ENCODE peak calls at places on chromosomes 7 and 10, in ten cellular contexts. H, I, W, A, K, Q, S, C, J and T are unnamed samples. For H3K4me1, the result is how much of the 10 kb centered on the place peaks cover.

GRCh38 chr10:129231821-129232220 is 235.2 kb upstream of the MGMT start:
- DNase-seq in H (no peak), I (no peak), W (no peak), A (no peak), K (no peak), Q (no peak), S (no peak), C (no peak), J (no peak), T (no peak)

GRCh38 chr7:91239171-91239604 is 25.0 kb upstream of the FZD1 start:
- DNase-seq in H (peak), I (no peak), W (no peak), A (no peak), K (no peak), Q (peak), S (no peak), C (no peak), J (no peak), T (no peak)

GRCh38 chr10:116594525-116595035 is 3.8 kb downstream of the PNLIPRP1 start:
- DNase-seq in H (no peak), I (no peak), W (no peak), A (no peak), K (no peak), Q (no peak), S (no peak), C (no peak), J (no peak), T (no peak)

GRCh38 chr10:51907342-51907741 is 207.9 kb upstream of the CSTF2T start:
- DNase-seq in H (no peak), I (no peak), W (no peak), A (no peak), K (no peak), Q (peak), S (no peak), C (no peak), J (no peak), T (no peak)

GRCh38 chr10:25758041-25758457 is 176.0 kb upstream of the MYO3A start:
- DNase-seq in H (no peak), I (peak), W (no peak), A (no peak), K (no peak), Q (peak), S (no peak), C (no peak), J (no peak), T (peak)

GRCh38 chr10:84211566-84211965 is 13.8 kb downstream of the LRIT2 start:
- DNase-seq in H (no peak), I (no peak), W (no peak), A (no peak), K (no peak), Q (no peak), S (no peak), C (no peak), J (no peak), T (no peak)

GRCh38 chr10:70541738-70542564 is 60.6 kb downstream of the PRF1 start:
- DNase-seq in H (no peak), I (no peak), W (no peak), A (no peak), K (no peak), Q (no peak), S (no peak), C (no peak), J (no peak), T (no peak)

GRCh38 chr7:92461027-92462003 is 14.0 kb downstream of the GATAD1 start:
- DNase-seq in H (no peak), I (peak), W (no peak), A (no peak), K (no peak), Q (peak), S (no peak), C (peak), J (no peak), T (peak)

GRCh38 chr7:99392659-99393362 is 15.6 kb downstream of the PDAP1 start:
- DNase-seq in H (peak), I (no peak), W (peak), A (peak), K (peak), Q (peak), S (peak), C (no peak), J (peak), T (no peak)

GRCh38 chr10:3330687-3331086 is 158.1 kb upstream of the PITRM1 start:
- DNase-seq in H (peak), I (no peak), W (no peak), A (no peak), K (no peak), Q (peak), S (no peak), C (no peak), J (no peak), T (no peak)

GRCh38 chr10:121532465-121532864 is 65.8 kb downstream of the FGFR2 start:
- DNase-seq in H (no peak), I (no peak), W (no peak), A (no peak), K (no peak), Q (no peak), S (no peak), C (no peak), J (no peak), T (no peak)

GRCh38 chr7:104982308-104982755 is 31.7 kb upstream of the KMT2E start:
- DNase-seq in H (peak), I (no peak), W (no peak), A (no peak), K (no peak), Q (peak), S (no peak), C (no peak), J (no peak), T (no peak)

GRCh38 chr7:127997226-127997922 is 33.9 kb downstream of the LRRC4 start:
- DNase-seq in H (no peak), I (no peak), W (no peak), A (no peak), K (no peak), Q (peak), S (no peak), C (no peak), J (no peak), T (no peak)

GRCh38 chr7:44280993-44281721 is 44.2 kb downstream of the CAMK2B start:
- DNase-seq in H (no peak), I (no peak), W (no peak), A (peak), K (no peak), Q (no peak), S (peak), C (no peak), J (peak), T (no peak)

GRCh38 chr7:6271091-6271658 is 1.2 kb downstream of the CYTH3 start:
- DNase-seq in H (peak), I (no peak), W (no peak), A (peak), K (peak), Q (peak), S (peak), C (no peak), J (peak), T (peak)

GRCh38 chr10:104333728-104334373 is 4.4 kb downstream of the ITPRIP start:
- DNase-seq in H (no peak), I (no peak), W (no peak), A (peak), K (no peak), Q (no peak), S (peak), C (no peak), J (no peak), T (no peak)

GRCh38 chr10:81866753-81867152 is 8.2 kb upstream of the NRG3 start:
- DNase-seq in H (no peak), I (no peak), W (no peak), A (no peak), K (no peak), Q (no peak), S (no peak), C (no peak), J (no peak), T (no peak)

GRCh38 chr10:71084061-71084817 is 128.1 kb upstream of the UNC5B start:
- DNase-seq in H (no peak), I (no peak), W (no peak), A (peak), K (no peak), Q (no peak), S (no peak), C (no peak), J (no peak), T (no peak)

GRCh38 chr7:108093903-108094302 is 36.3 kb downstream of the LAMB4 start:
- DNase-seq in H (no peak), I (no peak), W (no peak), A (no peak), K (no peak), Q (peak), S (no peak), C (no peak), J (no peak), T (no peak)

GRCh38 chr7:51545131-51545530 is 228.5 kb upstream of the COBL start:
- DNase-seq in H (no peak), I (no peak), W (no peak), A (no peak), K (no peak), Q (no peak), S (no peak), C (no peak), J (no peak), T (no peak)

GRCh38 chr10:78318305-78318704 is 284.6 kb downstream of the RPS24 start:
- DNase-seq in H (no peak), I (no peak), W (no peak), A (peak), K (no peak), Q (no peak), S (peak), C (no peak), J (no peak), T (no peak)

GRCh38 chr7:115850774-115851173 is 179.8 kb downstream of the TFEC start:
- DNase-seq in H (no peak), I (no peak), W (no peak), A (no peak), K (no peak), Q (no peak), S (no peak), C (no peak), J (no peak), T (no peak)

GRCh38 chr10:77081411-77082010 is 556.1 kb downstream of the KCNMA1 start:
- DNase-seq in H (no peak), I (no peak), W (peak), A (no peak), K (no peak), Q (no peak), S (no peak), C (no peak), J (no peak), T (peak)

GRCh38 chr10:83301732-83302131 is 837.6 kb upstream of the GHITM start:
- DNase-seq in H (no peak), I (no peak), W (no peak), A (no peak), K (no peak), Q (no peak), S (no peak), C (no peak), J (no peak), T (no peak)

GRCh38 chr7:137160236-137160635 is 183.3 kb downstream of the PTN start:
- DNase-seq in H (no peak), I (no peak), W (no peak), A (no peak), K (no peak), Q (peak), S (no peak), C (no peak), J (no peak), T (no peak)

GRCh38 chr7:155007947-155008346 is 5.0 kb upstream of the PAXIP1 start:
- DNase-seq in H (no peak), I (peak), W (no peak), A (no peak), K (no peak), Q (no peak), S (no peak), C (peak), J (no peak), T (peak)

GRCh38 chr10:87589653-87590052 is 70.0 kb upstream of the PAPSS2 start:
- DNase-seq in H (no peak), I (no peak), W (no peak), A (no peak), K (no peak), Q (peak), S (no peak), C (no peak), J (no peak), T (no peak)

GRCh38 chr7:128829391-128830166 is 627 bp upstream of the FLNC start:
- DNase-seq in H (no peak), I (no peak), W (no peak), A (peak), K (no peak), Q (peak), S (peak), C (peak), J (peak), T (no peak)

GRCh38 chr7:151665363-151665762 is 145.7 kb upstream of the RHEB start:
- DNase-seq in H (peak), I (no peak), W (no peak), A (peak), K (no peak), Q (peak), S (peak), C (no peak), J (peak), T (no peak)

GRCh38 chr7:151663382-151664100 is 143.8 kb upstream of the RHEB start:
- DNase-seq in H (no peak), I (no peak), W (no peak), A (no peak), K (no peak), Q (no peak), S (no peak), C (no peak), J (no peak), T (no peak)

GRCh38 chr7:151666886-151667285 is 147.2 kb upstream of the RHEB start:
- DNase-seq in H (no peak), I (no peak), W (no peak), A (no peak), K (no peak), Q (no peak), S (no peak), C (no peak), J (no peak), T (no peak)

GRCh38 chr7:151662291-151662690 is 142.6 kb upstream of the RHEB start:
- DNase-seq in H (no peak), I (no peak), W (no peak), A (no peak), K (no peak), Q (no peak), S (no peak), C (no peak), J (no peak), T (no peak)

GRCh38 chr7:151664268-151664667 is 144.6 kb upstream of the RHEB start:
- DNase-seq in H (no peak), I (no peak), W (no peak), A (no peak), K (no peak), Q (no peak), S (no peak), C (no peak), J (no peak), T (no peak)
- H3K4me1 ChIP-seq in H (under half), I (under half), W (under half), A (under half), K (under half), Q (under half), S (under half), C (under half), J (under half), T (under half)

DNA sequence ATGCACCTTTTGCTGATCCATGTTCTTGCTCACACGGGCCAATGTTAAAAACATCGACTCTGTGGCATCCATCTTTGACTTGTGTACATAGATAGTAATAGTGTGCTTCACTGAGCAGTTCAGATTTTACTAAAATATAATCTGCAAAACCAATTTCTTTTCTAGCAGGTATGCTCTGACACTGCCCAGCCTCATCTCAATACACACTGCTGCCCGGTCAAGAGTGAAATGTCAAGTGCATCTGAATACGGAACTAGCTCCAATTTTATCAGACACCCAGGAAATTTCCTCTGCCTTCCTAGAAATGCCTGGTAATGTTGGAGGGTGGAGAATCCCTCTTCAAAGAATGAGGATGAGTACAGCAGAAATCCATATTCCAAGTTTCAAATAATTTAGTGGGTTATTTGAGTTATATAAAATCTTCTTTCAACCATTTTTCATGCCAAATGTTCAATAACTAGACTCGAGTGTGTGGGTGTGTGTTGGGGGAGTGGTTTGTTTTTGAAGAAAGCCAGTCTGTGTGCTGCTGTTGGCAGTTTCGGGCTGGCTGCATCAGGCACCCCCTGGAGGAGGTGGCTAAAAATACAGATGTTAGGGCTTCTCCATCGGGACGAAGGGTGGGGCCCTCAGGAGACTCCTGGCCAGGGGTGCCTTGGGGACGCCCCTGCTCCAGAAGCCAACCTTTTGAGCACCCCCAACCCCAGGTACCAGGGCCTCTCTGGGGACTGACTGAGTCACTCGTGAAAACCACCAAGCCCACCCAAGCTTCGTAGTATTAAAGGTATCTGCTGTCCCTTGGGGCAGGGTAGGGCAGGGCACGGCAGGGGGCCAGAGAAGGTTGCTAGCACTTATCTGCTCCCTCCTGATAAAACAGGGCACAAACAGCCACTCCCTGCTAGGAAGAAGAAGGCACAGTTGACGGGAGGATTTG is 15.4 kb downstream of the CTBP2 start:
- DNase-seq in H (no peak), I (peak), W (no peak), A (no peak), K (no peak), Q (peak), S (no peak), C (no peak), J (no peak), T (no peak)
- H3K4me1 ChIP-seq in H (half or more), I (under half), W (under half), A (under half), K (under half), Q (under half), S (under half), C (half or more), J (under half), T (under half)

GRCh38 chr10:79403441-79404230 is 41.8 kb downstream of the ZCCHC24 start:
- DNase-seq in H (no peak), I (no peak), W (no peak), A (peak), K (no peak), Q (peak), S (peak), C (no peak), J (peak), T (no peak)
- H3K4me1 ChIP-seq in H (under half), I (under half), W (under half), A (half or more), K (under half), Q (half or more), S (half or more), C (under half), J (half or more), T (under half)

GRCh38 chr10:11175823-11176243 is 158.2 kb downstream of the CELF2 start:
- DNase-seq in H (peak), I (no peak), W (no peak), A (no peak), K (no peak), Q (no peak), S (no peak), C (no peak), J (no peak), T (no peak)

GRCh38 chr10:11170993-11171416 is 153.3 kb downstream of the CELF2 start:
- DNase-seq in H (no peak), I (no peak), W (no peak), A (no peak), K (no peak), Q (no peak), S (no peak), C (no peak), J (no peak), T (no peak)

GRCh38 chr10:11176746-11177145 is 159.1 kb downstream of the CELF2 start:
- DNase-seq in H (no peak), I (no peak), W (no peak), A (no peak), K (no peak), Q (no peak), S (no peak), C (no peak), J (no peak), T (no peak)

GRCh38 chr10:11171452-11171851 is 153.8 kb downstream of the CELF2 start:
- DNase-seq in H (no peak), I (no peak), W (no peak), A (no peak), K (no peak), Q (no peak), S (no peak), C (no peak), J (no peak), T (no peak)

DNA sequence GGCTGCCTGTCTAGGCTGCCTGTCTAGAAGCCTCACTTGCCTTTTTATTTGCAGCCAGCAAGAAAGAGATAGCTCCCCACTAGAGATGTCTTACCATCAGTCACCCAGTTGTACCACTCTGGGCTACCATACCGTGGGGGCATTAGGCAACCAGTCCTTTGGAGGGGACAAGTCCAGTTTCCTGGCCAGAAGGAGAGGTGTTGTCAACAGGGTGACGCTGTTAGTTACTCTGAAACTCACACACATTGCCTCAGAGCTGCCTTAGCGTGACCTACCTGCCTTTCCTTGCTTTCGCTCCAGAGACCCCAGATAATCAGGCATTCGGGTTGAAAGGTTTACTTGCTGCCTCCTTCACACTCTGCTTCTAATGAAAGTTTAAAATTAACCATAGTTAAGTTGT is 155.4 kb downstream of the CELF2 start:
- DNase-seq in H (no peak), I (no peak), W (no peak), A (no peak), K (no peak), Q (no peak), S (no peak), C (no peak), J (no peak), T (no peak)
- H3K4me1 ChIP-seq in H (half or more), I (under half), W (under half), A (under half), K (half or more), Q (under half), S (under half), C (under half), J (under half), T (under half)

GRCh38 chr7:150381096-150381495 is 2.0 kb downstream of the ZNF775 start:
- DNase-seq in H (no peak), I (no peak), W (no peak), A (no peak), K (no peak), Q (no peak), S (no peak), C (no peak), J (no peak), T (no peak)
- H3K4me1 ChIP-seq in H (half or more), I (under half), W (under half), A (under half), K (under half), Q (under half), S (under half), C (half or more), J (under half), T (under half)

GRCh38 chr10:93436577-93436976 is 45.6 kb downstream of the MYOF start:
- DNase-seq in H (peak), I (no peak), W (no peak), A (peak), K (no peak), Q (peak), S (peak), C (no peak), J (peak), T (peak)

GRCh38 chr10:93435621-93436385 is 46.3 kb downstream of the MYOF start:
- DNase-seq in H (no peak), I (no peak), W (no peak), A (no peak), K (no peak), Q (peak), S (no peak), C (no peak), J (no peak), T (peak)

GRCh38 chr10:93438796-93439253 is 43.3 kb downstream of the MYOF start:
- DNase-seq in H (no peak), I (peak), W (no peak), A (no peak), K (no peak), Q (peak), S (peak), C (no peak), J (peak), T (no peak)

GRCh38 chr10:93437946-93438795 is 44.0 kb downstream of the MYOF start:
- DNase-seq in H (no peak), I (no peak), W (no peak), A (no peak), K (no peak), Q (peak), S (peak), C (no peak), J (peak), T (no peak)

GRCh38 chr10:93437000-93437945 is 44.9 kb downstream of the MYOF start:
- DNase-seq in H (peak), I (peak), W (no peak), A (peak), K (no peak), Q (peak), S (peak), C (peak), J (peak), T (peak)
- H3K4me1 ChIP-seq in H (half or more), I (half or more), W (under half), A (under half), K (under half), Q (half or more), S (under half), C (half or more), J (under half), T (half or more)

GRCh38 chr10:96832721-96833219 is 672 bp downstream of the LCOR start:
- DNase-seq in H (peak), I (peak), W (no peak), A (peak), K (peak), Q (peak), S (peak), C (no peak), J (peak), T (peak)

GRCh38 chr10:96834121-96834520 is 2.0 kb downstream of the LCOR start:
- DNase-seq in H (no peak), I (no peak), W (no peak), A (no peak), K (no peak), Q (peak), S (no peak), C (no peak), J (no peak), T (no peak)

GRCh38 chr10:96838529-96838928 is 6.4 kb downstream of the LCOR start:
- DNase-seq in H (no peak), I (no peak), W (no peak), A (no peak), K (no peak), Q (no peak), S (no peak), C (no peak), J (no peak), T (no peak)

GRCh38 chr10:96833220-96834001 is 1.3 kb downstream of the LCOR start:
- DNase-seq in H (no peak), I (no peak), W (no peak), A (peak), K (no peak), Q (peak), S (no peak), C (no peak), J (peak), T (peak)

GRCh38 chr10:96835826-96836365 is 3.8 kb downstream of the LCOR start:
- DNase-seq in H (no peak), I (no peak), W (no peak), A (no peak), K (no peak), Q (no peak), S (no peak), C (no peak), J (no peak), T (no peak)
- H3K4me1 ChIP-seq in H (half or more), I (under half), W (under half), A (under half), K (under half), Q (under half), S (under half), C (under half), J (under half), T (under half)